ENCODE peak calls at places on chromosomes 3 and 15, in six cellular contexts. R is mesendoderm, Y is IMR-90, P is H9, T is H1, W is neuronal stem cell. Q is an unnamed sample.

GRCh38 chr3:157581331-157581730 is 78.1 kb upstream of the VEPH1 start:
- DNase-seq in T (no peak), R (no peak), Y (peak; percentile 60), P (no peak), W (no peak), Q (no peak)

GRCh38 chr3:54355795-54356194 is 233.4 kb downstream of the CACNA2D3 start:
- DNase-seq in W (no peak), R (no peak), P (no peak), Y (no peak), T (no peak), Q (no peak)

GRCh38 chr3:63051920-63052319 is 176.7 kb upstream of the CADPS start:
- DNase-seq in P (no peak), R (peak; percentile 50), W (peak; percentile 5), T (no peak), Y (no peak), Q (no peak)

GRCh38 chr3:37591130-37591865 is 270.4 kb upstream of the CTDSPL start:
- DNase-seq in Y (no peak), P (no peak), R (no peak), W (no peak), T (no peak), Q (peak; percentile 1)

GRCh38 chr15:60070838-60071493 is 66.9 kb downstream of the FOXB1 start:
- DNase-seq in T (no peak), W (no peak), Y (peak; percentile 82), R (no peak), P (no peak), Q (peak; percentile 40)

GRCh38 chr15:39501366-39501765 is 79.5 kb upstream of the THBS1 start:
- DNase-seq in Y (peak; percentile 59), W (no peak), T (no peak), P (no peak), R (no peak), Q (peak; percentile 51)

GRCh38 chr15:39411102-39411989 is 169.5 kb upstream of the THBS1 start:
- DNase-seq in T (no peak), Y (no peak), W (no peak), R (no peak), P (no peak), Q (no peak)

GRCh38 chr3:49469037-49469875 is 811 bp upstream of the DAG1 start:
- DNase-seq in P (peak; percentile 88), W (no peak), Y (peak; percentile 68), T (peak; percentile 69), R (peak; percentile 96), Q (peak; percentile 90)

GRCh38 chr15:57567909-57568308 is 23.8 kb upstream of the MYZAP start:
- DNase-seq in T (no peak), Y (no peak), P (no peak), R (no peak), W (no peak), Q (peak; percentile 14)

GRCh38 chr3:177186306-177186705 is 11.0 kb downstream of the TBL1XR1 start:
- DNase-seq in W (no peak), Y (no peak), P (no peak), R (no peak), T (no peak), Q (no peak)

GRCh38 chr3:80000022-80000421 is 232.2 kb upstream of the ROBO1 start:
- DNase-seq in Y (no peak), P (no peak), W (no peak), R (no peak), T (no peak), Q (no peak)

GRCh38 chr15:40029979-40030893 is 8.7 kb downstream of the SRP14 start:
- DNase-seq in P (no peak), T (no peak), W (no peak), R (peak; percentile 69), Y (peak; percentile 22), Q (no peak)

DNA sequence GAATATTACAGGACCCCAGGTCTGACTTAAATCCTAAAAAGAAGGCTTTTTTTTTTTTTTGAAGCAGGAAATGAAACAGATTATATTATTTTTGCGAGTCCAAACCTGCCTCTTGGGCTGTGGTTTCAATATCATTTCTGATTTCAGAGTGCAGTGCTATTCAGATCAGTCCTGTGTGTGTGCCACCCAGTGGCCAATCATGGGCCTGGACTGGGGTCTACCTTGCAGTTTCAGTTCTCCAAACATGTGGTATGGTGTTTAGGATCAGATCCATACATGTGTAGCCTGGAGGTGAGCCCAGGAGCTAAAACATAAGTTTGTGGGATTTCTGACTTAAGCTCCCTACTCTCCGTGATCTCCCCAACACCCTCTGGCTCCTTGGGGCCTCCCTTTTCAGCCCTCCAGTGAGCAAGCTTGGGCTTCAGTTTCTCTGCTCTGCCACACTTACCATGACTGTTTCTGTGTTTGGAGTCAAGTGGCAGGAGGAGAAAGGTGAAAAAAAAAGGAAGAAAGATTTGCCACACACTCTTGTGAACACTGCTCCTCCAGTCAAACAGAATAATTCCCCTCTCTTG is 12.1 kb upstream of the THSD4 start:
- DNase-seq in W (no peak), T (peak; percentile 34), R (peak; percentile 28), P (no peak), Y (peak; percentile 68), Q (peak; percentile 39)
- H2BK15ac ChIP-seq in W (peak overlapping the region; percentile 39), T (peak overlapping the region; percentile 62), R (no peak overlapping the region), P (no peak overlapping the region), Y (peak overlapping the region; percentile 0), Q (no peak overlapping the region)

DNA sequence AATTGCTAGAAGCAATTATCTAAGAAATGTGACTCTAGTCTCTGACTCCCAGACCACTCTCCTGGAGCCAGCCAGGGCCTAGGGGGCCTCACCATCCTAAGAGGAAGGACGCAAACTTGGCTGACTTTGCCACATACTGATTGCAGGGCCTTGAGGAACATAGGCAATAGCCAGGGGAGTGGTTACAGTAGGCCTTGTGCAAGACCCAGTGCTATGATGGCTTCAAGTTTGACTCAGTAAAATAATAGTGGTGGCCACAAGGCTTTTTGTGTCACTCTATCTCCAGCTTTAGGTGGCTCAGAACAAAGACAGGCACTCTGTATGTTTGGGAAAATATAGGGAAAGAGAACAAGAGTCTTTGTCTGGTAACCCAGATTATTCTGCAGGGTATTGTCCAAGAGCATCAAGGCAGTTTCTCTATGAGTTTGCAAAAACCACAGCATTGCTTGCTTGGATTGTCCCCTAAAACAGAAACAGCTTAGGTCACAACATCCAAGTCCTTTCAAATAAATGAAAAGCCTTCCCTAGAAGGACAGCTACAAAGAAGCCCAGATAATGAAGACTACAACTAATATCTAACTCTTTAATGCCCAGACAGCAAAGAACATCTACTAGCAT is 631.5 kb downstream of the PYDC2 start:
- DNase-seq in P (no peak), T (no peak), W (no peak), Y (no peak), R (no peak), Q (no peak)
- H2BK120ac ChIP-seq in P (no peak overlapping the region), T (no peak overlapping the region), W (no peak overlapping the region), Y (no peak overlapping the region), R (no peak overlapping the region), Q (no peak overlapping the region)

GRCh38 chr15:98893407-98893806 is 114.2 kb downstream of the PGPEP1L start:
- DNase-seq in Y (no peak), T (no peak), P (no peak), W (no peak), R (no peak), Q (no peak)
- H3K4ac ChIP-seq in Y (peak overlapping the region; percentile 93), T (no peak overlapping the region), P (no peak overlapping the region), W (no peak overlapping the region), R (no peak overlapping the region), Q (no peak overlapping the region)

GRCh38 chr3:17340693-17341092 is 401.7 kb downstream of the TBC1D5 start:
- DNase-seq in W (no peak), P (no peak), T (no peak), R (no peak), Y (no peak), Q (no peak)
- H2BK15ac ChIP-seq in W (no peak overlapping the region), P (no peak overlapping the region), T (no peak overlapping the region), R (no peak overlapping the region), Y (no peak overlapping the region), Q (no peak overlapping the region)

DNA sequence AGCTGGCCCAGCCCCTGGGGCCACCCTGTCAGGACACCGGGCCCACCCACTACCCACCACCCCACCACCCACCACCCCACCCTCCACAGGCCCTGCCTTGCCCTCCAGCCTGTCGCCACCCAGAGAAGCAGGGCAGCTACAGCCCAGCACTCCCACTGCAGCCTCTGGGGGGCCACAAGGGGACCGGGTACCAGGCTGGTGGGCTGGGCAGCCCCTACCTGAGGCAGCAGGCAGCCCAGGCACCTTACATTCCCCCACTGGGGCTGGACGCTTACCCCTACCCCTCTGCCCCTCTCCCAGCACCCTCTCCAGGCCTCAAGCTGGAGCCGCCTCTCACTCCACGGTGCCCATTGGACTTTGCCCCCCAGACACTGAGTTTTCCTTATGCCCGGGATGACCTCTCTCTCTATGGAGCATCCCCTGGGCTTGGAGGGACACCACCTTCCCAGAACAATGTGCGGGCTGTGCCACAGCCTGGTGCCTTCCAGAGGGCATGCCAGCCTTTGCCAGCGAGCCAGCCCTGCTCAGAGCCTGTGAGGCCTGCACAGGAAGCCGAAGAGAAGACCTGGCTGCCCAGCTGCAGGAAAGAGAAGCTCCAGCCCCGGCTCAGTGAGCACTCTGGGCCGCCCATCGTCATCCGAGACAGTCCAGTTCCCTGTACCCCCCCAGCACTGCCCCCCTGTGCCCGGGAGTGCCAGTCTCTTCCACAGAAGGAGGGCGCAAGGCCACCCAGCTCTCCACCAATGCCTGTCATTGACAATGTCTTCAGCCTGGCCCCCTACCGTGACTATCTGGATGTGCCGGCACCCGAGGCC is 5.3 kb downstream of the C15orf39 start:
- DNase-seq in P (no peak), W (no peak), T (no peak), R (no peak), Y (no peak), Q (no peak)
- H2BK120ac ChIP-seq in P (no peak overlapping the region), W (no peak overlapping the region), T (no peak overlapping the region), R (no peak overlapping the region), Y (no peak overlapping the region), Q (no peak overlapping the region)

DNA sequence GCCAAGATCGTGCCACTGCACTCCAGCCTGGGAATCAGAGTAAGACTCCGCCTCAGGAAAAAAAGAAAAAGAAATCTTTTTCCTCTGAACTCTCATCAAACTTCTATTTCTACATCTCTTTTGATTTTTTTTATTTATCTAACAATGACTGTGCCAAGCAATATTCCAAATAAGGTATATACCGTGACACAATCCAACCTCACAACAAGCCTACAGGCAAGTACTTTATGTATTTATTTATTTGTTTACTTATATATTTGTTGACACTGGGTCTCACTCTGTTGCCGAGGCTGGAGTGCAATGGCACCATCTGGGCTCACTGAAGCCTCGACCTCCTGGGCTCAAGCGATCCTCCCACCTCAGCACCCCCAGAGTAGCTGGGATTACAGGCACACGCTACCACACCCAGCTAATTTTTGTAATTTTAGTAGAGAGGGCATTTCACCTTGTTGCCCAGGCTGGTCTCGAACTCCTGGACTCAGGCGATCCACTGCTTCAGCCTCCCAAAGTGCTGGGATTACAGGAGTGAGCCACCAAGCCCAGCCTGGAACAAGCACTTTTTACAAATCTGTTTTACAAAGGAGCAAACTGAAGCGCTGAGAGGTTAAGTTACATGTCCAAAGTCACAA is 94.9 kb upstream of the CHD2 start:
- DNase-seq in Y (no peak), W (no peak), R (no peak), T (no peak), P (no peak), Q (no peak)
- H3K4ac ChIP-seq in Y (peak overlapping the region; percentile 93), W (no peak overlapping the region), R (no peak overlapping the region), T (no peak overlapping the region), P (no peak overlapping the region), Q (no peak overlapping the region)

DNA sequence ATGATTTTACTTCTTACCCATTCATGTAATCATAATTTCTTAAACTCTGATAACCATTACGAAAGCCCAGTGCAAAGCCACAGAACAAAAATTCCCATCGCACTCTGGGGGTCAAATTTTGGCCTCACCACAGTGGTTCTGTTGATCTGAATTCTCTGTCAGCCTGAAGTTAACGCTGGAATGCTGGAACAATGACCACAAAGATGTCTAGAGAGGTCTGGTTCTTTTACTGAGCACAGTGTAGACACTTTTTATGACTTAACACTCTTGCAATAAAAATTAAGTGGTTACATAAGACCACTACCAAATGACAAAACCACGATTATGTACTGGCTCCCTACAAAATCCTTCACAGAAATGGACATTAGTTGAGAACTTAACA is 94.7 kb downstream of the PDZRN3 start:
- DNase-seq in W (no peak), P (no peak), Y (peak; percentile 82), T (no peak), R (no peak), Q (peak; percentile 85)
- H2BK15ac ChIP-seq in W (no peak overlapping the region), P (no peak overlapping the region), Y (no peak overlapping the region), T (no peak overlapping the region), R (no peak overlapping the region), Q (no peak overlapping the region)

Q was measured in mesenchymal stem cell.